ENCODE peak calls at places on chromosomes 16 and 17, in four cellular contexts. A is suprapubic skin, U is uterus, S is testis. G is an unnamed sample. For H3K9me3, the result is how much of the 10 kb centered on the place peaks cover.

GRCh38 chr17:27939489-27940465 is 46.6 kb upstream of the LYRM9 start:
- DNase-seq in S (no peak), A (no peak), U (no peak), G (no peak)

GRCh38 chr16:2178321-2179106 is 17.9 kb downstream of the CASKIN1 start:
- DNase-seq in S (peak), U (no peak), A (no peak), G (no peak)

GRCh38 chr16:12661656-12662172 is 142.0 kb downstream of the CPPED1 start:
- DNase-seq in U (no peak), A (no peak), S (peak), G (no peak)

GRCh38 chr16:21663889-21664647 is at the start of gene OTOA:
- DNase-seq in S (no peak), A (no peak), U (no peak), G (no peak)

GRCh38 chr16:89155184-89155679 is 16.3 kb upstream of the CDH15 start:
- DNase-seq in S (peak), A (peak), U (peak), G (peak)

GRCh38 chr17:55588446-55588845 is 77.2 kb upstream of the SMIM36 start:
- DNase-seq in U (no peak), S (no peak), A (no peak), G (no peak)

GRCh38 chr17:59844884-59845594 is 47.7 kb downstream of the TUBD1 start:
- DNase-seq in U (no peak), A (no peak), S (no peak), G (no peak)

GRCh38 chr17:5610956-5611355 is 26.6 kb upstream of the NLRP1 start:
- DNase-seq in S (no peak), A (no peak), U (no peak), G (peak)

GRCh38 chr17:62805234-62805633 is 2.9 kb downstream of the MARCHF10 start:
- DNase-seq in S (no peak), A (no peak), U (no peak), G (no peak)

GRCh38 chr17:6669479-6670212 is 18.1 kb downstream of the C17orf100 start:
- DNase-seq in A (peak), U (no peak), S (no peak), G (no peak)

GRCh38 chr16:26645629-26646028 is 421.1 kb upstream of the C16orf82 start:
- DNase-seq in S (peak), A (no peak), U (no peak), G (no peak)

GRCh38 chr17:68600123-68600880 is 865 bp downstream of the FAM20A start:
- DNase-seq in A (peak), S (peak), U (peak), G (no peak)

GRCh38 chr16:75265911-75266701 is 14.7 kb upstream of the BCAR1 start:
- DNase-seq in A (peak), S (peak), U (peak), G (peak)

GRCh38 chr17:4968166-4968915 is 724 bp upstream of the SPAG7 start:
- DNase-seq in U (no peak), S (peak), A (peak), G (peak)

GRCh38 chr17:59764292-59764741 is 56.9 kb downstream of the VMP1 start:
- DNase-seq in U (no peak), S (no peak), A (no peak), G (no peak)

GRCh38 chr17:49123061-49123460 is 9.5 kb upstream of the B4GALNT2 start:
- DNase-seq in U (no peak), S (no peak), A (no peak), G (no peak)

GRCh38 chr17:66481259-66481658 is 178.8 kb downstream of the PRKCA start:
- DNase-seq in A (no peak), S (no peak), U (no peak), G (no peak)

GRCh38 chr16:55949518-55949917 is 74.3 kb upstream of the CES5A start:
- DNase-seq in S (no peak), U (no peak), A (no peak), G (no peak)

GRCh38 chr16:26765087-26765486 is 301.6 kb upstream of the C16orf82 start:
- DNase-seq in A (no peak), U (no peak), S (no peak), G (no peak)

GRCh38 chr16:77789646-77790370 is 1.4 kb downstream of the VAT1L start:
- DNase-seq in S (no peak), U (no peak), A (no peak), G (no peak)

GRCh38 chr17:45246861-45247428 is 14.9 kb downstream of the SPATA32 start:
- DNase-seq in A (no peak), S (peak), U (no peak), G (no peak)

GRCh38 chr16:54628796-54629625 is 301.7 kb upstream of the IRX5 start:
- DNase-seq in S (no peak), U (no peak), A (no peak), G (no peak)

GRCh38 chr16:11613381-11614303 is 26.9 kb upstream of the LITAF start:
- DNase-seq in U (no peak), A (no peak), S (peak), G (peak)

GRCh38 chr16:23535901-23536300 is 21.2 kb downstream of the EARS2 start:
- DNase-seq in A (no peak), S (no peak), U (no peak), G (no peak)

GRCh38 chr17:4895121-4895520 is 4.2 kb upstream of the C17orf107 start:
- DNase-seq in U (no peak), A (no peak), S (no peak), G (no peak)

DNA sequence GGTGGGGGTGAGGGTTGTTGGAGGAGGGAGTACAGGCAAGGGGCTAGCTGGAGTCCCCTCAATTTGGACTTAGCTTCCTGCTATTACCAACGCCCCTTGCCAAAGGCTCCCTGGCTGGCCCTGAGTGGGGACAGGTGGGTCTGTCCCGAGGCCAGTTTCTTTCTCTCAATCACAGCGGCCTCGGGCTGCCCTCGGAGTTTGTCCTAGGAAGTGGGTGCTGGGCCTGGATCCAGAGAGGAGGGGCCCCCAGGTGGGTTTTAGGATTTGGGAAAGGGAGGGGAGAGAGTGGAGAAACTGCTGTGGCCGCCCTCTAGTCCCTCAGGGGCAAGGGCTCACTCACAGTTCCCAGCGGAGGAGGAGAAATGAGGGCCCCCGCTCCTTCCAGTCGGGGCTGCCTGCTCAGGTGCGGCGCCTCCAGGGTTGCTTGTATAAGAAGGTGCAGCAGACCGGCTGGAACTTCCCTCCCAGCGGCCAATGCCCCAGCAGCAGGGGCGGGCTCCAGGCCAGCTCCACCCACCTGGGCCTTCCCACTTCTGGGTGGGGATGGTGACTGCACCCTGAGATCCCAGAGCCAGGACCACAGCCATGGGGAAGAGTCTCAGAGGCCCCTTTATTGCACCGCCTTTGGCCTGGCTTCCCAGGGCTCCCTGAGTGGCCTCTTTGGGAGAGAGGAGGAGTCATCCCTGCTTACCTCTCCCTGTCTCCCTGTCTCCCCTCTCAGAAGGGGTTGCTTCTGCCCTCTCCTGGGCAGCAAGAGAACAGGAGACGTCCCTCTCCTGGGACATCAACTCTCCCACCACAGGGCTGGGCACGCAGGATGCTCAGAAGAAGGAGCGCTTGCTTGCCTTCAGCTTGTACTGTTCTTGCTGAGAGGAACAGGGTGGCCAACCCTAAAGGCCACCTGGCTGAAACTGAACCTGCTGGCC is 112.0 kb upstream of the SMURF2 start:
- DNase-seq in A (peak), S (no peak), U (no peak), G (no peak)
- TF ChIP-seq POLR2A in A (no peak), S (no peak), U (no peak), G (no peak)

GRCh38 chr17:72118588-72119279 is 2.1 kb upstream of the SOX9 start:
- DNase-seq in U (no peak), S (peak), A (no peak), G (peak)

GRCh38 chr17:72120878-72121163 is at the start of gene SOX9:
- DNase-seq in S (peak), U (no peak), A (peak), G (peak)

GRCh38 chr17:72119963-72120877 is 600 bp upstream of the SOX9 start:
- DNase-seq in U (no peak), S (peak), A (peak), G (peak)

GRCh38 chr17:72117748-72118587 is 2.9 kb upstream of the SOX9 start:
- DNase-seq in S (peak), A (no peak), U (no peak), G (no peak)

GRCh38 chr17:72119280-72119962 is 1.4 kb upstream of the SOX9 start:
- DNase-seq in A (no peak), U (no peak), S (no peak), G (no peak)
- H3K9me3 ChIP-seq in A (under half), U (under half), S (under half), G (under half)

GRCh38 chr16:71282943-71283342 is 6.3 kb downstream of the CMTR2 start:
- DNase-seq in A (no peak), S (no peak), U (no peak), G (no peak)
- TF ChIP-seq POLR2A in A (no peak), S (no peak), U (no peak), G (no peak)

GRCh38 chr16:35743101-35743692 is 2283.8 kb downstream of the TP53TG3F start:
- DNase-seq in S (no peak), A (no peak), U (no peak), G (no peak)
- H3K9me3 ChIP-seq in S (under half), A (under half), U (under half), G (under half)

GRCh38 chr17:75980188-75981018 is 1.4 kb downstream of the TEN1 start:
- DNase-seq in U (no peak), A (peak), S (no peak), G (no peak)

GRCh38 chr17:75976175-75976848 is 2.7 kb downstream of the ACOX1 start:
- DNase-seq in U (no peak), A (no peak), S (no peak), G (no peak)

GRCh38 chr17:75979705-75980187 is 706 bp downstream of the TEN1 start:
- DNase-seq in S (no peak), A (no peak), U (no peak), G (no peak)

GRCh38 chr17:75981019-75981615 is 2.1 kb downstream of the TEN1 start:
- DNase-seq in A (no peak), U (no peak), S (no peak), G (no peak)

GRCh38 chr17:75978938-75979704 is at the start of the genes ACOX1 and TEN1:
- DNase-seq in S (peak), U (peak), A (peak), G (peak)
- TF ChIP-seq POLR2A in S (peak), U (peak), A (peak), G (peak)

DNA sequence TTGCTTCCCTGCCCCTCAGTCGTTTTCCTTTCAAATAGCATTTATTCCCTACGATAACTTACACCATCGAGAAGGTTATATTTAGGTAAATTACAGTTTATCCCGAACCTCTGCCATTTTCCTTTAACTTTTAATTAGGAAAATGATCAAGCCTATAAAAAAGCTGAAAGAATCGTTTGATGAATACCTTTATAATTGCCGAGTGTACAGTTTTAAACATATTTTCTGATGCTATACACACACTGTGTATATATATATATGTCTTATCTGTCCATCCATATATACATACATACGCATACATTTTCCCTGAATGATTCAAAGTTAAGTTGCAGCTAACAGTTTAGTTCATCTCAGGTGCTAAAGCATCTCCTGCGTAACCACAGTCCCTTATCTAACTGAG is 56.6 kb upstream of the CRISPLD2 start:
- DNase-seq in U (no peak), S (no peak), A (no peak), G (no peak)
- H3K9me3 ChIP-seq in U (under half), S (under half), A (under half), G (under half)

G was measured in gastrocnemius medialis.